ENCODE peak calls at places on chromosomes 1 and 21, in ten cellular contexts. Q is gastrocnemius medialis, V is lung, U is neural progenitor cell, E is sigmoid colon, S is lower lobe of right lung, H is adrenal gland, W is hepatocyte, Y is ovary, L is transverse colon. A is an unnamed sample. For H3K9me3, the result is how much of the 10 kb centered on the place peaks cover.

GRCh38 chr1:235327559-235328270 is at the start of gene ARID4B:
- DNase-seq in U (peak), L (no peak), W (no peak), H (no peak), E (no peak), V (no peak), Y (peak), Q (no peak), S (peak), A (peak)

GRCh38 chr1:210246447-210246846 is 13.9 kb downstream of the SERTAD4 start:
- DNase-seq in V (no peak), U (no peak), L (no peak), H (no peak), Q (no peak), W (no peak), S (no peak), Y (no peak), E (no peak), A (no peak)

GRCh38 chr1:182826892-182827291 is 12.3 kb upstream of the DHX9 start:
- DNase-seq in S (no peak), Q (no peak), V (no peak), L (no peak), W (no peak), Y (no peak), H (no peak), U (no peak), E (no peak), A (no peak)

GRCh38 chr1:26234644-26235384 is 814 bp downstream of the CEP85 start:
- DNase-seq in E (no peak), U (peak), V (no peak), Y (peak), S (no peak), Q (no peak), W (peak), L (peak), H (no peak), A (no peak)

GRCh38 chr1:41813220-41813619 is 105.5 kb downstream of the HIVEP3 start:
- DNase-seq in Y (no peak), Q (no peak), H (no peak), S (no peak), L (no peak), W (no peak), V (peak), E (no peak), U (no peak), A (no peak)

GRCh38 chr1:183230403-183230802 is 44.3 kb downstream of the LAMC2 start:
- DNase-seq in E (no peak), V (no peak), H (no peak), L (no peak), U (no peak), S (no peak), Y (no peak), Q (no peak), W (no peak), A (no peak)

GRCh38 chr1:12405325-12406217 is 175.7 kb downstream of the VPS13D start:
- DNase-seq in Y (no peak), S (no peak), V (peak), L (peak), U (peak), Q (no peak), E (peak), W (peak), H (no peak), A (peak)

GRCh38 chr1:105102385-105102784 is 1352.7 kb downstream of the AMY1C start:
- DNase-seq in E (no peak), U (no peak), L (no peak), H (no peak), V (no peak), W (no peak), Q (no peak), Y (no peak), S (no peak), A (no peak)

GRCh38 chr1:14915356-14916054 is 238.0 kb upstream of the TMEM51 start:
- DNase-seq in E (no peak), Q (no peak), L (peak), S (no peak), W (peak), V (no peak), U (peak), Y (peak), H (no peak), A (no peak)

GRCh38 chr1:159763686-159764085 is 17.1 kb upstream of the DUSP23 start:
- DNase-seq in L (no peak), Q (no peak), H (no peak), W (no peak), S (no peak), V (no peak), E (no peak), Y (no peak), U (peak), A (no peak)

GRCh38 chr1:156497743-156498446 is 2.7 kb downstream of the MEF2D start:
- DNase-seq in Y (peak), S (no peak), L (peak), W (no peak), E (peak), U (no peak), H (no peak), V (no peak), Q (no peak), A (no peak)

GRCh38 chr21:42854246-42855010 is 24.9 kb downstream of the WDR4 start:
- DNase-seq in H (no peak), L (no peak), W (no peak), E (no peak), S (no peak), V (no peak), Y (no peak), U (no peak), Q (no peak), A (no peak)

GRCh38 chr21:45607021-45607921 is 36.3 kb upstream of the PCBP3 start:
- DNase-seq in Q (no peak), H (no peak), V (no peak), W (no peak), L (no peak), Y (no peak), S (no peak), U (no peak), E (no peak), A (no peak)

GRCh38 chr1:67126111-67126746 is 8.5 kb downstream of the C1orf141 start:
- DNase-seq in V (no peak), W (no peak), S (no peak), Q (no peak), E (no peak), L (no peak), Y (no peak), U (no peak), H (no peak), A (no peak)

GRCh38 chr1:157515709-157516108 is 36.6 kb downstream of the FCRL5 start:
- DNase-seq in E (no peak), S (no peak), L (no peak), U (no peak), Q (no peak), V (no peak), H (no peak), W (no peak), Y (no peak), A (no peak)

GRCh38 chr1:192550922-192551534 is 24.5 kb upstream of the RGS1 start:
- DNase-seq in L (no peak), W (no peak), Q (no peak), E (no peak), U (no peak), Y (no peak), H (no peak), S (no peak), V (no peak), A (no peak)

GRCh38 chr1:28370220-28371010 is 875 bp downstream of the PHACTR4 start:
- DNase-seq in V (peak), S (no peak), E (peak), U (peak), W (no peak), Y (peak), Q (no peak), L (peak), H (peak), A (no peak)

GRCh38 chr1:27650527-27651175 is 15.7 kb upstream of the FGR start:
- DNase-seq in L (no peak), Y (no peak), V (no peak), E (no peak), Q (no peak), S (no peak), U (peak), H (no peak), W (peak), A (no peak)

GRCh38 chr1:25543425-25544242 is at the start of gene LDLRAP1:
- DNase-seq in S (peak), U (peak), Y (peak), Q (peak), W (peak), E (peak), V (peak), L (peak), H (peak), A (no peak)

GRCh38 chr1:159879136-159879535 is 16.7 kb upstream of the VSIG8 start:
- DNase-seq in S (no peak), H (no peak), V (no peak), Q (no peak), L (no peak), Y (no peak), E (no peak), U (no peak), W (no peak), A (no peak)

GRCh38 chr1:55443175-55443933 is 228.2 kb upstream of the USP24 start:
- DNase-seq in W (peak), U (no peak), L (peak), H (peak), V (peak), Y (peak), Q (peak), E (peak), S (peak), A (peak)

GRCh38 chr1:30623431-30623830 is 100.0 kb downstream of the MATN1 start:
- DNase-seq in Y (no peak), V (no peak), Q (no peak), E (no peak), S (no peak), W (no peak), H (no peak), L (no peak), U (no peak), A (no peak)

GRCh38 chr1:37244815-37245214 is 210.5 kb upstream of the GRIK3 start:
- DNase-seq in H (no peak), U (no peak), V (no peak), W (no peak), Y (no peak), Q (no peak), E (no peak), S (no peak), L (no peak), A (no peak)

GRCh38 chr1:6273380-6273891 is 12.5 kb upstream of the GPR153 start:
- DNase-seq in V (no peak), Q (no peak), Y (no peak), H (no peak), E (no peak), U (peak), W (peak), S (no peak), L (no peak), A (no peak)

GRCh38 chr1:47175227-47175934 is 14.5 kb downstream of the PDZK1IP1 start:
- DNase-seq in V (peak), L (peak), Q (no peak), H (no peak), Y (no peak), U (peak), S (no peak), W (peak), E (no peak), A (no peak)

GRCh38 chr1:3975903-3976630 is 76.0 kb upstream of the C1orf174 start:
- DNase-seq in V (no peak), L (no peak), S (no peak), H (no peak), W (no peak), E (no peak), Y (no peak), U (no peak), Q (no peak), A (no peak)

GRCh38 chr1:3978928-3979325 is 78.9 kb upstream of the C1orf174 start:
- DNase-seq in U (no peak), E (no peak), H (no peak), Y (no peak), S (no peak), W (no peak), V (no peak), L (no peak), Q (no peak), A (no peak)

GRCh38 chr1:3978196-3978927 is 78.3 kb upstream of the C1orf174 start:
- DNase-seq in S (no peak), U (no peak), W (no peak), H (no peak), E (no peak), Q (no peak), Y (no peak), V (no peak), L (no peak), A (no peak)

GRCh38 chr1:3981261-3981660 is 81.2 kb upstream of the C1orf174 start:
- DNase-seq in W (no peak), V (no peak), L (no peak), H (no peak), U (peak), Y (no peak), Q (no peak), S (no peak), E (no peak), A (no peak)

DNA sequence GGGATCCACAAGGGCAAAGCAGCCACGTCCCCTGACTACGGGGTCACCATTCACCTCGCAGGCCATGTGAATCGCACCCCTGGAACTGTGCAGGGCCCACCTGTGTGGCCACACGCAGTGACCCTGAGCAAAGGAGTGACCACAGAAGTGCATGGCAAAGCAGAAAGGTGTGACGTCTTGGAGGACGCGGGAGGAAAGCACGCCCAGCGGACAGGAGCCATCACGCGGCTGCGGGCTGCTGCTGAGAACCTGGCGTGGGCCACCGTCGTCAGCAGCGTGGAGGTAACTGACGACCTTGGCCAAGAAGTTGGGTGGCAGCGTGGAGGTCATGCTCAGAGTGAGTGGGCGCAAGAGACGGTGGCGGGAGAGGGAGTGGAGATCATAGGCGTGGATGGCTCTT is 76.7 kb upstream of the C1orf174 start:
- DNase-seq in Y (no peak), H (no peak), U (no peak), W (no peak), S (no peak), V (no peak), E (no peak), L (no peak), Q (no peak), A (no peak)
- H3K9me3 ChIP-seq in Y (under half), H (under half), U (under half), W (under half), S (under half), V (under half), E (under half), L (under half), Q (under half), A (under half)

GRCh38 chr1:152582647-152583046 is 2.3 kb upstream of the LCE3D start:
- DNase-seq in Q (no peak), V (no peak), W (no peak), E (no peak), H (no peak), U (no peak), Y (no peak), S (no peak), L (no peak), A (no peak)
- H3K9me3 ChIP-seq in Q (under half), V (under half), W (under half), E (under half), H (under half), U (under half), Y (under half), S (under half), L (under half), A (under half)

GRCh38 chr1:22365331-22366295 is 86.0 kb upstream of the ZBTB40 start:
- DNase-seq in Y (no peak), V (no peak), E (no peak), L (no peak), S (peak), H (no peak), W (no peak), U (no peak), Q (no peak), A (no peak)

GRCh38 chr1:22364764-22365163 is 86.9 kb upstream of the ZBTB40 start:
- DNase-seq in E (no peak), S (peak), U (no peak), L (no peak), Q (no peak), V (no peak), H (no peak), Y (no peak), W (no peak), A (no peak)

GRCh38 chr1:22363403-22364325 is 88.0 kb upstream of the ZBTB40 start:
- DNase-seq in L (no peak), U (no peak), W (no peak), V (no peak), Y (no peak), Q (no peak), H (no peak), S (peak), E (no peak), A (no peak)

GRCh38 chr1:22364326-22364650 is 87.4 kb upstream of the ZBTB40 start:
- DNase-seq in S (peak), H (no peak), Y (no peak), W (no peak), V (no peak), E (no peak), L (no peak), Q (no peak), U (no peak), A (no peak)

GRCh38 chr1:22362626-22363402 is 88.8 kb upstream of the ZBTB40 start:
- DNase-seq in Q (no peak), Y (no peak), L (no peak), E (no peak), W (no peak), S (peak), V (no peak), U (no peak), H (no peak), A (no peak)
- H3K9me3 ChIP-seq in Q (under half), Y (under half), L (under half), E (under half), W (under half), S (under half), V (under half), U (under half), H (under half), A (under half)

DNA sequence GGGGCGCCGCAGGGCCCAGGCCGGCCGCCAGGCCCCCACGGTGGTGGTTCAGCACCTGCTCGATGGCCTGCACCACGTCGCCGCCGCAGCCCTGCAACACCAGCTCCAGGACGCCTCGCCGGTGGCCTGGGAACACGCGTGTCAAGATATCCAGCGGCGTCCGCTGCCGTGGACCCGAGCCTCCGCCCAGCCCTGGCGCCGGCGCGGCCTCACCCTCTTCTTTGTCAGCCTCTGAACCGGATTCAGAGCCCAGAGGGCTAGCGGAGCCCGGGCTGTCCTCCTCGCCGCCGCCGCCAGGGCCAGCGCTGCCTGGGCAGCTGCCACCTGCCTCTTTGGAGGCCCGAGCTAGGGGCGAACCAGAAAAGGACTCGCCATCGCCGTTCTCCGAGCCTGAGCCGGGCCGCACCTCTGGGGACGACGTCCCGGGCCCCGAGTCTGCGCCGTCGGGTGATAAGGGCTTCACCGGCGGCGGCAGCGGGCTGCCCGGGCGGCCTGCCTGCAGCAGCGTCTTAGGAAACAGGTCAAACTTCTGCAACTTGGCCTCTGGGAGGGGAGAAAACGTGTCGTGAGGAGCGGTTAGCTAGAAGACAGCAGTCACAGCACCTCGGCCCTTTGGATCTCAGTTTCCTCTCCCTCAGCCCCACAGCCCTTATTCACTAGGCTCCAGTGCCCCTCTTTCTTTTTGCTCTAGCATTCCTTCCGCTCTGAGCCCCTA is 3.9 kb downstream of the DMRTA2 start:
- DNase-seq in W (no peak), L (no peak), H (no peak), E (no peak), S (no peak), Y (no peak), V (no peak), Q (no peak), U (peak), A (no peak)
- H3K9me3 ChIP-seq in W (under half), L (under half), H (under half), E (under half), S (under half), Y (under half), V (under half), Q (under half), U (under half), A (under half)

DNA sequence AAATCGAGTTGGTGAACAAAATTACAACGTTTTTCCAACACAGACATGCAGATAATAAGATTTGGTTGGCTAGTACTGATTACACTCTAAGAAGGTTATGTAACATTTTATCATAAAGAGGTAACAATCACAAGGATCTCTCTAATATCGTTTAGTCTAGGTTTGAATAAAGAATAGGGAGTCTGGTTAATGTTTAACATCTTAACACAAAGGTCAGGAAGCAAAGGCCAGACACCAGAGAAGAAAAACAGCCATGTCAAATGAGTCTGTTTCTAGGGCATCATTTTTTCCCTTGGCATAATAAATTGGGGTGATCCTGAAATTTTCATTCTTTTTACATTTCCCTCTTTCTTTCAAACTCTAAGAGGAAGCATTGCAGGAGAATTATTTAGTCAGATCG is 207.4 kb upstream of the CHRM3 start:
- DNase-seq in L (no peak), E (no peak), S (no peak), Y (no peak), V (no peak), U (no peak), Q (no peak), W (no peak), H (no peak), A (no peak)
- H3K9me3 ChIP-seq in L (under half), E (under half), S (under half), Y (under half), V (under half), U (under half), Q (under half), W (under half), H (under half), A (under half)

GRCh38 chr1:45084562-45084961 is 72.5 kb downstream of the UROD start:
- DNase-seq in S (no peak), V (no peak), L (no peak), W (no peak), E (no peak), Q (no peak), H (peak), Y (no peak), U (no peak), A (no peak)
- H3K9me3 ChIP-seq in S (under half), V (under half), L (under half), W (under half), E (under half), Q (under half), H (under half), Y (under half), U (under half), A (under half)

DNA sequence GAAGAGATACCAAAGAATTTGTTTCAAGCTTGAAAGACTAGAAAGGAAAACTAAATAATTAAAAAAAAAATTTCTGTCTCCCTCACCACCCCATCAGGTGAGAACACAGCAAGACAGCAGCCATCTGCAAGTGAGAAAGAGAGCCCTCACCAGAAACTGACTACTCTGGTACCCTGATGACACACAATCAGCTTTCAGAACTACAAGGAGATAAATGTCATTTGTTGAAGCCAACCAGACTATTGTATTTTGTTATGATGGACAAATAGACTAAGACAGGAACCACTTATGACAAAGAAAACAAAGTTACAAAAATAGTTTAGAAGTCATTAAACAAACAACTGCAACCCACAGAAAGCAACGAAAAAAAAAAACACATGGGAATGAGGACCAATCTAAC is 98.3 kb downstream of the FAF1 start:
- DNase-seq in E (no peak), U (no peak), S (no peak), W (no peak), Y (no peak), Q (no peak), V (no peak), L (no peak), H (no peak), A (no peak)
- H3K9me3 ChIP-seq in E (under half), U (under half), S (under half), W (under half), Y (under half), Q (under half), V (under half), L (under half), H (under half), A (under half)

GRCh38 chr1:43129334-43129733 is 42.8 kb downstream of the EBNA1BP2 start:
- DNase-seq in H (no peak), Y (no peak), W (no peak), S (no peak), U (no peak), E (no peak), V (no peak), Q (no peak), L (no peak), A (no peak)
- H3K9me3 ChIP-seq in H (under half), Y (under half), W (under half), S (under half), U (under half), E (under half), V (under half), Q (under half), L (under half), A (under half)

GRCh38 chr1:248380854-248381253 is 5.3 kb downstream of the OR2T6 start:
- DNase-seq in E (no peak), Y (no peak), V (no peak), Q (no peak), H (no peak), W (no peak), U (no peak), L (no peak), S (no peak), A (no peak)
- H3K9me3 ChIP-seq in E (under half), Y (under half), V (under half), Q (under half), H (under half), W (under half), U (under half), L (under half), S (under half), A (under half)

A was measured in thoracic aorta.